ENCODE peak calls at places on chromosomes 6 and 20, in ten cellular contexts. One of them, this sample, is unnamed.

GRCh38 chr6:20370393-20370792 is 31.3 kb upstream of the E2F3 start:
- DNase-seq in heart left ventricle: no peak
- DNase-seq in midbrain: no peak
- DNase-seq in OCI-LY7: no peak
- DNase-seq in astrocyte of the cerebellum: no peak
- DNase-seq in activated CD8-positive, alpha-beta memory T cell treated with anti-CD3 and anti-CD28 coated beads for 24 hours: no peak
- DNase-seq in iPS DF 19.7: no peak
- DNase-seq in ecto neural progenitor cell: no peak
- DNase-seq in nephron progenitor cell: no peak
- DNase-seq in esophagus squamous epithelium: no peak
- DNase-seq in this sample: no peak

GRCh38 chr6:73514746-73515110 is 6.1 kb downstream of the EEF1A1 start:
- DNase-seq in heart left ventricle: no peak
- DNase-seq in midbrain: no peak
- DNase-seq in OCI-LY7: no peak
- DNase-seq in astrocyte of the cerebellum: no peak
- DNase-seq in activated CD8-positive, alpha-beta memory T cell treated with anti-CD3 and anti-CD28 coated beads for 24 hours: peak; percentile 77
- DNase-seq in iPS DF 19.7: no peak
- DNase-seq in ecto neural progenitor cell: no peak
- DNase-seq in nephron progenitor cell: no peak
- DNase-seq in esophagus squamous epithelium: no peak
- DNase-seq in this sample: peak; percentile 42

GRCh38 chr20:55142932-55143331 is 667.5 kb downstream of the DOK5 start:
- DNase-seq in heart left ventricle: no peak
- DNase-seq in midbrain: no peak
- DNase-seq in OCI-LY7: no peak
- DNase-seq in astrocyte of the cerebellum: no peak
- DNase-seq in activated CD8-positive, alpha-beta memory T cell treated with anti-CD3 and anti-CD28 coated beads for 24 hours: no peak
- DNase-seq in iPS DF 19.7: no peak
- DNase-seq in ecto neural progenitor cell: no peak
- DNase-seq in nephron progenitor cell: no peak
- DNase-seq in esophagus squamous epithelium: no peak
- DNase-seq in this sample: no peak

GRCh38 chr6:152225231-152225934 is 411.8 kb downstream of the SYNE1 start:
- DNase-seq in heart left ventricle: no peak
- DNase-seq in midbrain: no peak
- DNase-seq in OCI-LY7: no peak
- DNase-seq in astrocyte of the cerebellum: no peak
- DNase-seq in activated CD8-positive, alpha-beta memory T cell treated with anti-CD3 and anti-CD28 coated beads for 24 hours: no peak
- DNase-seq in iPS DF 19.7: no peak
- DNase-seq in ecto neural progenitor cell: no peak
- DNase-seq in nephron progenitor cell: no peak
- DNase-seq in esophagus squamous epithelium: no peak
- DNase-seq in this sample: no peak

GRCh38 chr20:64049060-64049886 is at the start of gene SOX18:
- DNase-seq in heart left ventricle: peak; percentile 60
- DNase-seq in midbrain: no peak
- DNase-seq in OCI-LY7: no peak
- DNase-seq in astrocyte of the cerebellum: no peak
- DNase-seq in activated CD8-positive, alpha-beta memory T cell treated with anti-CD3 and anti-CD28 coated beads for 24 hours: no peak
- DNase-seq in iPS DF 19.7: no peak
- DNase-seq in ecto neural progenitor cell: peak; percentile 65
- DNase-seq in nephron progenitor cell: peak; percentile 69
- DNase-seq in esophagus squamous epithelium: no peak
- DNase-seq in this sample: peak; percentile 76

GRCh38 chr6:36104836-36105235 is 25.5 kb upstream of the MAPK13 start:
- DNase-seq in heart left ventricle: no peak
- DNase-seq in midbrain: no peak
- DNase-seq in OCI-LY7: no peak
- DNase-seq in astrocyte of the cerebellum: no peak
- DNase-seq in activated CD8-positive, alpha-beta memory T cell treated with anti-CD3 and anti-CD28 coated beads for 24 hours: no peak
- DNase-seq in iPS DF 19.7: no peak
- DNase-seq in ecto neural progenitor cell: no peak
- DNase-seq in nephron progenitor cell: no peak
- DNase-seq in esophagus squamous epithelium: no peak
- DNase-seq in this sample: no peak

GRCh38 chr20:60222497-60222896 is 264.3 kb downstream of the CDH26 start:
- DNase-seq in heart left ventricle: no peak
- DNase-seq in midbrain: no peak
- DNase-seq in OCI-LY7: no peak
- DNase-seq in astrocyte of the cerebellum: no peak
- DNase-seq in activated CD8-positive, alpha-beta memory T cell treated with anti-CD3 and anti-CD28 coated beads for 24 hours: no peak
- DNase-seq in iPS DF 19.7: no peak
- DNase-seq in ecto neural progenitor cell: no peak
- DNase-seq in nephron progenitor cell: no peak
- DNase-seq in esophagus squamous epithelium: no peak
- DNase-seq in this sample: no peak

GRCh38 chr6:13485923-13486557 is 1.4 kb downstream of the GFOD1 start:
- DNase-seq in heart left ventricle: peak; percentile 52
- DNase-seq in midbrain: peak; percentile 45
- DNase-seq in OCI-LY7: peak; percentile 90
- DNase-seq in astrocyte of the cerebellum: no peak
- DNase-seq in activated CD8-positive, alpha-beta memory T cell treated with anti-CD3 and anti-CD28 coated beads for 24 hours: peak; percentile 73
- DNase-seq in iPS DF 19.7: no peak
- DNase-seq in ecto neural progenitor cell: peak; percentile 64
- DNase-seq in nephron progenitor cell: peak; percentile 42
- DNase-seq in esophagus squamous epithelium: no peak
- DNase-seq in this sample: peak; percentile 64

GRCh38 chr6:73079611-73079955 is 145.7 kb downstream of the KHDC1L start:
- DNase-seq in heart left ventricle: no peak
- DNase-seq in midbrain: no peak
- DNase-seq in OCI-LY7: no peak
- DNase-seq in astrocyte of the cerebellum: peak; percentile 49
- DNase-seq in activated CD8-positive, alpha-beta memory T cell treated with anti-CD3 and anti-CD28 coated beads for 24 hours: no peak
- DNase-seq in iPS DF 19.7: no peak
- DNase-seq in ecto neural progenitor cell: no peak
- DNase-seq in nephron progenitor cell: no peak
- DNase-seq in esophagus squamous epithelium: no peak
- DNase-seq in this sample: no peak

GRCh38 chr6:139080255-139080920 is 51.8 kb downstream of the ABRACL start:
- DNase-seq in heart left ventricle: peak; percentile 50
- DNase-seq in midbrain: no peak
- DNase-seq in OCI-LY7: no peak
- DNase-seq in astrocyte of the cerebellum: no peak
- DNase-seq in activated CD8-positive, alpha-beta memory T cell treated with anti-CD3 and anti-CD28 coated beads for 24 hours: no peak
- DNase-seq in iPS DF 19.7: no peak
- DNase-seq in ecto neural progenitor cell: no peak
- DNase-seq in nephron progenitor cell: no peak
- DNase-seq in esophagus squamous epithelium: no peak
- DNase-seq in this sample: no peak

GRCh38 chr6:138109042-138109997 is 2.1 kb upstream of the PERP start:
- DNase-seq in heart left ventricle: peak; percentile 44
- DNase-seq in midbrain: peak; percentile 68
- DNase-seq in OCI-LY7: peak; percentile 62
- DNase-seq in astrocyte of the cerebellum: peak; percentile 63
- DNase-seq in activated CD8-positive, alpha-beta memory T cell treated with anti-CD3 and anti-CD28 coated beads for 24 hours: peak; percentile 91
- DNase-seq in iPS DF 19.7: no peak
- DNase-seq in ecto neural progenitor cell: peak; percentile 59
- DNase-seq in nephron progenitor cell: peak; percentile 78
- DNase-seq in esophagus squamous epithelium: no peak
- DNase-seq in this sample: peak; percentile 65

GRCh38 chr6:147547369-147547902 is 38.9 kb downstream of the SAMD5 start:
- DNase-seq in heart left ventricle: no peak
- DNase-seq in midbrain: no peak
- DNase-seq in OCI-LY7: no peak
- DNase-seq in astrocyte of the cerebellum: no peak
- DNase-seq in activated CD8-positive, alpha-beta memory T cell treated with anti-CD3 and anti-CD28 coated beads for 24 hours: no peak
- DNase-seq in iPS DF 19.7: no peak
- DNase-seq in ecto neural progenitor cell: no peak
- DNase-seq in nephron progenitor cell: no peak
- DNase-seq in esophagus squamous epithelium: no peak
- DNase-seq in this sample: no peak

GRCh38 chr6:3085074-3085473 is 16.8 kb downstream of the RIPK1 start:
- DNase-seq in heart left ventricle: no peak
- DNase-seq in midbrain: no peak
- DNase-seq in OCI-LY7: no peak
- DNase-seq in astrocyte of the cerebellum: no peak
- DNase-seq in activated CD8-positive, alpha-beta memory T cell treated with anti-CD3 and anti-CD28 coated beads for 24 hours: no peak
- DNase-seq in iPS DF 19.7: no peak
- DNase-seq in ecto neural progenitor cell: no peak
- DNase-seq in nephron progenitor cell: no peak
- DNase-seq in esophagus squamous epithelium: no peak
- DNase-seq in this sample: no peak

GRCh38 chr20:31894980-31895675 is 24.7 kb downstream of the TTLL9 start:
- DNase-seq in heart left ventricle: peak; percentile 60
- DNase-seq in midbrain: peak; percentile 54
- DNase-seq in OCI-LY7: peak; percentile 64
- DNase-seq in astrocyte of the cerebellum: no peak
- DNase-seq in activated CD8-positive, alpha-beta memory T cell treated with anti-CD3 and anti-CD28 coated beads for 24 hours: no peak
- DNase-seq in iPS DF 19.7: no peak
- DNase-seq in ecto neural progenitor cell: no peak
- DNase-seq in nephron progenitor cell: no peak
- DNase-seq in esophagus squamous epithelium: peak; percentile 5
- DNase-seq in this sample: peak; percentile 89

GRCh38 chr20:54251093-54251492 is 43.2 kb downstream of the PFDN4 start:
- DNase-seq in heart left ventricle: no peak
- DNase-seq in midbrain: no peak
- DNase-seq in OCI-LY7: no peak
- DNase-seq in astrocyte of the cerebellum: no peak
- DNase-seq in activated CD8-positive, alpha-beta memory T cell treated with anti-CD3 and anti-CD28 coated beads for 24 hours: no peak
- DNase-seq in iPS DF 19.7: no peak
- DNase-seq in ecto neural progenitor cell: no peak
- DNase-seq in nephron progenitor cell: no peak
- DNase-seq in esophagus squamous epithelium: no peak
- DNase-seq in this sample: no peak

GRCh38 chr20:34037121-34037520 is 43.4 kb downstream of the RALY start:
- DNase-seq in heart left ventricle: no peak
- DNase-seq in midbrain: no peak
- DNase-seq in OCI-LY7: no peak
- DNase-seq in astrocyte of the cerebellum: no peak
- DNase-seq in activated CD8-positive, alpha-beta memory T cell treated with anti-CD3 and anti-CD28 coated beads for 24 hours: peak; percentile 76
- DNase-seq in iPS DF 19.7: no peak
- DNase-seq in ecto neural progenitor cell: no peak
- DNase-seq in nephron progenitor cell: no peak
- DNase-seq in esophagus squamous epithelium: no peak
- DNase-seq in this sample: no peak

GRCh38 chr6:71239694-71240093 is 48.9 kb upstream of the OGFRL1 start:
- DNase-seq in heart left ventricle: no peak
- DNase-seq in midbrain: no peak
- DNase-seq in OCI-LY7: no peak
- DNase-seq in astrocyte of the cerebellum: no peak
- DNase-seq in activated CD8-positive, alpha-beta memory T cell treated with anti-CD3 and anti-CD28 coated beads for 24 hours: no peak
- DNase-seq in iPS DF 19.7: no peak
- DNase-seq in ecto neural progenitor cell: no peak
- DNase-seq in nephron progenitor cell: no peak
- DNase-seq in esophagus squamous epithelium: no peak
- DNase-seq in this sample: no peak

GRCh38 chr6:126947070-126947469 is 171.4 kb upstream of the RSPO3 start:
- DNase-seq in heart left ventricle: peak; percentile 27
- DNase-seq in midbrain: no peak
- DNase-seq in OCI-LY7: no peak
- DNase-seq in astrocyte of the cerebellum: no peak
- DNase-seq in activated CD8-positive, alpha-beta memory T cell treated with anti-CD3 and anti-CD28 coated beads for 24 hours: no peak
- DNase-seq in iPS DF 19.7: no peak
- DNase-seq in ecto neural progenitor cell: no peak
- DNase-seq in nephron progenitor cell: no peak
- DNase-seq in esophagus squamous epithelium: no peak
- DNase-seq in this sample: no peak

GRCh38 chr6:122198922-122199321 is 200.5 kb upstream of the HSF2 start:
- DNase-seq in heart left ventricle: no peak
- DNase-seq in midbrain: no peak
- DNase-seq in OCI-LY7: no peak
- DNase-seq in astrocyte of the cerebellum: no peak
- DNase-seq in activated CD8-positive, alpha-beta memory T cell treated with anti-CD3 and anti-CD28 coated beads for 24 hours: no peak
- DNase-seq in iPS DF 19.7: no peak
- DNase-seq in ecto neural progenitor cell: no peak
- DNase-seq in nephron progenitor cell: no peak
- DNase-seq in esophagus squamous epithelium: no peak
- DNase-seq in this sample: no peak